ENCODE peak calls at places on chromosomes 12 and 14, in four cellular contexts. G is neural progenitor cell; X is hepatocyte; Q is CD8-positive, alpha-beta memory T cell. O is an unnamed sample. For H3K27me3, the result is how much of the 10 kb centered on the place peaks cover.

GRCh38 chr12:34392741-34393085 is 370.4 kb downstream of the ALG10 start:
- DNase-seq in G (no peak), X (no peak), Q (no peak), O (no peak)

GRCh38 chr14:71725802-71726638 is 206.2 kb upstream of the RGS6 start:
- DNase-seq in G (no peak), X (peak), Q (no peak), O (no peak)

GRCh38 chr14:24330973-24331674 is 3.7 kb downstream of the ADCY4 start:
- DNase-seq in G (no peak), X (no peak), Q (no peak), O (no peak)

GRCh38 chr14:101727611-101728010 is 33.9 kb upstream of the PPP2R5C start:
- DNase-seq in G (no peak), X (no peak), Q (no peak), O (no peak)

GRCh38 chr14:57189070-57189469 is 79.6 kb downstream of the EXOC5 start:
- DNase-seq in G (peak), X (peak), Q (no peak), O (no peak)

GRCh38 chr12:116495260-116495659 is 63.9 kb upstream of the MAP1LC3B2 start:
- DNase-seq in G (peak), X (peak), Q (no peak), O (no peak)

GRCh38 chr12:123114305-123115083 is 36.4 kb downstream of the PITPNM2 start:
- DNase-seq in G (no peak), X (no peak), Q (no peak), O (no peak)

GRCh38 chr14:52033131-52033642 is 35.7 kb downstream of the NID2 start:
- DNase-seq in G (peak), X (no peak), Q (no peak), O (no peak)

GRCh38 chr12:49578471-49579112 is 10.7 kb upstream of the MCRS1 start:
- DNase-seq in G (peak), X (no peak), Q (no peak), O (no peak)

GRCh38 chr12:113106361-113106760 is 29.2 kb downstream of the RASAL1 start:
- DNase-seq in G (no peak), X (no peak), Q (no peak), O (no peak)

GRCh38 chr14:37329189-37330001 is 131.7 kb downstream of the MIPOL1 start:
- DNase-seq in G (no peak), X (peak), Q (no peak), O (no peak)

GRCh38 chr14:103712633-103713247 is 2.5 kb downstream of the XRCC3 start:
- DNase-seq in G (no peak), X (no peak), Q (no peak), O (no peak)

GRCh38 chr14:27845241-27845850 is 921.2 kb upstream of the FOXG1 start:
- DNase-seq in G (no peak), X (no peak), Q (no peak), O (no peak)

GRCh38 chr12:127286281-127286680 is 980.7 kb upstream of the TMEM132C start:
- DNase-seq in G (no peak), X (no peak), Q (no peak), O (no peak)

GRCh38 chr12:25740617-25741016 is 187.5 kb upstream of the LMNTD1 start:
- DNase-seq in G (no peak), X (no peak), Q (no peak), O (no peak)

GRCh38 chr12:118044577-118044976 is 16.4 kb downstream of the WSB2 start:
- DNase-seq in G (no peak), X (no peak), Q (no peak), O (no peak)

GRCh38 chr12:116950628-116951325 is 40.0 kb downstream of the FBXW8 start:
- DNase-seq in G (no peak), X (no peak), Q (no peak), O (no peak)

GRCh38 chr14:97687944-97688625 is 890.9 kb downstream of the VRK1 start:
- DNase-seq in G (no peak), X (no peak), Q (no peak), O (no peak)

GRCh38 chr12:103830730-103831320 is 10.2 kb downstream of the NT5DC3 start:
- DNase-seq in G (no peak), X (no peak), Q (no peak), O (no peak)

GRCh38 chr14:38107216-38107631 is 100.5 kb upstream of the SSTR1 start:
- DNase-seq in G (no peak), X (no peak), Q (no peak), O (no peak)

GRCh38 chr12:115398311-115398781 is 714.4 kb upstream of the TBX3 start:
- DNase-seq in G (no peak), X (peak), Q (no peak), O (no peak)

GRCh38 chr12:46386877-46387629 is 14.5 kb upstream of the SLC38A2 start:
- DNase-seq in G (peak), X (no peak), Q (no peak), O (no peak)

GRCh38 chr12:19186722-19187661 is 57.5 kb downstream of the PLEKHA5 start:
- DNase-seq in G (peak), X (peak), Q (no peak), O (peak)

GRCh38 chr14:69094481-69094880 is 58.4 kb downstream of the DCAF5 start:
- DNase-seq in G (no peak), X (no peak), Q (no peak), O (no peak)

DNA sequence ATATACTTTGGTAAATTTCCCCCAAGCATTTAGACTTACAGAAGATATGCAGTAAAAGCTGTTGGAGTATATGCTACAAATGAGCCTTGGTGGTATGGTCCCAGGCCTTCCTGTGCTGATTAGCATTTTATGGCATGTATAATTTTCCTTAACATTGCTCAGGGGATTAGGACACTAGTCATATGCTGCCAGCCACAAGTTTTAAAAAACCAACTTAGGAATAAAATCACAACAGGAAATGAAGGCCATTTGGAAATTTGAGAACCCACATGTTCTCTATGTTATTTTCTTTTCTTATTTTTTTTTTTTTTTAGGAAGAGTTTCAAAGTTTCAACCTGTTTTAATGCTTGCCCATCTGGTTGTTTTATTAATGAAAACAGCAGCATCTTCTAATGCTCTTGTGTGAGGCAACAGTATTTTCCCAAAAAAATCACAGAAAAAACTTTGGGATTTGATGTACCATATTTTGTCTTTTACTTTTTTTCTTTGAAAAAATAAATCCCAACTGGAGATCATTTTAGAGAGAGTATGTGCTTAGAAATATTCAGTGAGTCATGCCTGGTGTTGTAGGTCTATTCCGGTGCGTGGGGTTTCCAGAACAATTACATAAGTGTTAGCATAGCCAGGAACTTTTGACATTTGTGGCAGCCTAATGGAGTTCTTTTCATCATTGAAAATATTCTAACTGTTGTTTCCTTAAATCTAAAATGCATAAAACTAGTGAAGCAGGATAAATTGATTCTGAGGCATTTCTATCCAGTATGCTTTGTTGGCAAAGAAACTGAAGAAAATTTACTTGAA is 21.7 kb upstream of the DUSP6 start:
- DNase-seq in G (no peak), X (no peak), Q (no peak), O (no peak)
- H3K4me3 ChIP-seq in G (no peak), X (no peak), Q (no peak), O (no peak)

GRCh38 chr12:53006810-53007742 is 820 bp downstream of the EIF4B start:
- DNase-seq in G (peak), X (peak), Q (peak), O (peak)

GRCh38 chr12:53005986-53006809 is at the start of gene EIF4B:
- DNase-seq in G (peak), X (peak), Q (peak), O (peak)

GRCh38 chr12:53005215-53005985 is 856 bp upstream of the EIF4B start:
- DNase-seq in G (peak), X (peak), Q (no peak), O (no peak)

GRCh38 chr12:53004582-53004981 is 1.7 kb upstream of the EIF4B start:
- DNase-seq in G (peak), X (peak), Q (no peak), O (no peak)

DNA sequence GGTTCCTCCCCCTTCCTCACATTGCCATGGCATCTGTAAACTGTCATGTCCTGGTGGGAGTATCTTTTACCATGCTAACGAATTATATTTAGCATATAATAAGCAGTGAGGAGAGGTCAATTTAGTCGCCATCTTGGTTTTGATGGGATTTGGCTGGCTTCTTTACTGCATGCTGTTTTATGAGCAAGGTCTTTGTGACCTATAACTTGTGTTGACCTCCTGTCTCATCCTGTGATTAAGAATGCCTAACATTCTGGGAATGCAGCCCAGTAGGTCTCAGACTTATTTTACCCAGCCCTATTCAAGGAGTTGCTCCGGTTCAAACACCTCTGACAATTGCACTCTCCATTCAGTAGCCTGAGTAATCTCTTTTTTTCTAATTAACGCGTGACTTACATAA is 2.1 kb upstream of the EIF4B start:
- DNase-seq in G (peak), X (no peak), Q (no peak), O (no peak)
- H3K27ac ChIP-seq in G (peak), X (peak), Q (no peak), O (no peak)

DNA sequence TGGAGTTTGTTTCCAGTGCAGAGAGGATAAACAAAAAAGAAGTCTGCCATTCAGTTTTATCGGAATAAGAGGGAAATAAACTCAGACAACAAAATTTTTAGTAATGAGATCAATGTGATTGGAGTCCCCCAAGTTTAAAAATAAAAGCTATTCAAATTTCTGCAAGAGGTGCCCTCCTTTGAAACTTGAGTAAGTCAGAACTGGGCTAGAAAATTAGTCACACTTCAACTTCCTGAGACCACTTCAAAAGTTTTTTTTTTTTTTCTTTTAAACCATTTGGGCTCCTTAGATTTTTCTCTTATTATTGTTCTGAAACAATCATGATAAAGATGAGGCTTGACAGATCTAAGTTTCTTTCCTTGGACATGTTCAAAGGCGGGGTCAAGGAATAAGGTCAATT is 3.2 kb downstream of the DACT1 start:
- DNase-seq in G (no peak), X (no peak), Q (no peak), O (no peak)
- H3K27me3 ChIP-seq in G (under half), X (under half), Q (under half), O (under half)

GRCh38 chr12:40248034-40248433 is 23.2 kb downstream of the LRRK2 start:
- DNase-seq in G (no peak), X (no peak), Q (no peak), O (no peak)

GRCh38 chr12:40254455-40255085 is 29.8 kb downstream of the LRRK2 start:
- DNase-seq in G (no peak), X (no peak), Q (no peak), O (no peak)

GRCh38 chr12:40248585-40249297 is 23.9 kb downstream of the LRRK2 start:
- DNase-seq in G (no peak), X (no peak), Q (no peak), O (no peak)

DNA sequence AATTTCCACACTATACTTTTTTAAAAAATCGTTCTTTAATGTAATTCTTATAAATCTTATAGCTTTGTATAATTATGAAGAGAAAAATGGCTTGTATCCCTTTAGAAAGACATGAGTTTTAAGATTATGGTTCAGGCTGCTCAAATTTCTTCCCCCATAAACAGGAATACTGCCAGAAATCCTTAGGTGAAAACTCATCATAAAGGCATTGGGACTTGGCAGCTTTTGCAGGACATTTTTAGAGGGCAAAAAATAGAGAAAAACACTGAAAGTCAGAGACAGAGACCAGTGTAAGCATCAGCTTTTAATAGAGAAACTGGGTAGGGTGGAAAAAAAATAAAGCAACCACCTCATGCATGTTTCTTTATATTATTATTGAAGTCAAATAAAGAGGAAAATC is 29.1 kb downstream of the LRRK2 start:
- DNase-seq in G (no peak), X (no peak), Q (no peak), O (no peak)
- H3K4me3 ChIP-seq in G (no peak), X (no peak), Q (no peak), O (no peak)

GRCh38 chr12:121252712-121253345 is 42.9 kb downstream of the P2RX4 start:
- DNase-seq in G (no peak), X (no peak), Q (no peak), O (no peak)

GRCh38 chr12:121250359-121250758 is 40.4 kb downstream of the P2RX4 start:
- DNase-seq in G (no peak), X (no peak), Q (no peak), O (no peak)

GRCh38 chr12:121248611-121249010 is 38.7 kb downstream of the P2RX4 start:
- DNase-seq in G (no peak), X (no peak), Q (no peak), O (no peak)

GRCh38 chr12:121253638-121254335 is 42.7 kb downstream of the CAMKK2 start:
- DNase-seq in G (no peak), X (no peak), Q (no peak), O (no peak)

DNA sequence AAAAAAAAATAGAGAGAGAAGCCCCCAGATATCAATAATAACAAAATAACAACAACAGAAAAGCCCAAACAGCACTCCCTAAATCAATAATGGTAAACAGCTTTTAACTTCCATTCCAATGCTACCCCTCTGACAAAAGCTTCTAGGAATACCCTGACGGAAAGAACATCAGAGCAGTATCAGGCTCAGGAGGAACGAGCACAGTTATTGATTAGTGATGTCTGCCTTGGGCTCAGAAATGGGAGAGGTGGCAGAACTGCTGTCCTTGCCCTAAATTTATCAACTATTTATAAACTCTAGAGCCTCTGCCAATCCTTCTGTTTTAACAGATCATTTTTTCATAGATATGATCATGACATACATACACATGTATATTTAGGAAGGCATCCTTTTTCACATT is 41.9 kb downstream of the P2RX4 start:
- DNase-seq in G (no peak), X (no peak), Q (no peak), O (no peak)
- H3K27ac ChIP-seq in G (no peak), X (no peak), Q (no peak), O (no peak)